ENCODE peak calls at places on chromosomes 12 and 14, in five cellular contexts. M is GF-D8; K is A549; J is stimulated activated CD4-positive, alpha-beta T cell treated with anti-CD3 and anti-CD28 coated beads, Interleukin-15, amount 100 ng/mL, for 24 hours; I is right lobe of liver. N is an unnamed sample.

GRCh38 chr14:59044707-59045106 is 143.8 kb upstream of the DAAM1 start:
- DNase-seq in M (no peak), K (no peak), J (no peak), I (no peak), N (no peak)

GRCh38 chr12:79524507-79525148 is 166.1 kb downstream of the PAWR start:
- DNase-seq in M (no peak), K (no peak), J (no peak), I (no peak), N (no peak)

GRCh38 chr12:65882504-65882903 is 58.2 kb downstream of the HMGA2 start:
- DNase-seq in M (no peak), K (no peak), J (no peak), I (no peak), N (no peak)

GRCh38 chr14:62029569-62029924 is 267.3 kb downstream of the SNAPC1 start:
- DNase-seq in M (no peak), K (no peak), J (no peak), I (no peak), N (no peak)

GRCh38 chr14:76407449-76408150 is 31.7 kb downstream of the ESRRB start:
- DNase-seq in M (no peak), K (no peak), J (no peak), I (no peak), N (no peak)

GRCh38 chr12:113268136-113268535 is 46.9 kb downstream of the TPCN1 start:
- DNase-seq in M (no peak), K (no peak), J (no peak), I (no peak), N (no peak)

GRCh38 chr14:104968541-104969401 is 9.4 kb downstream of the AHNAK2 start:
- DNase-seq in M (no peak), K (peak), J (no peak), I (no peak), N (peak)

GRCh38 chr12:52074006-52074405 is 4.2 kb downstream of the ATG101 start:
- DNase-seq in M (peak), K (no peak), J (no peak), I (no peak), N (no peak)

GRCh38 chr14:96268426-96269358 is 12.7 kb downstream of the BDKRB1 start:
- DNase-seq in M (no peak), K (peak), J (no peak), I (no peak), N (peak)

GRCh38 chr12:50049254-50050118 is 7.9 kb upstream of the ASIC1 start:
- DNase-seq in M (no peak), K (no peak), J (no peak), I (no peak), N (no peak)